ENCODE peak calls at places on chromosomes 3 and 15, in five cellular contexts. M is body of pancreas, N is ovary, H is A549, W is breast epithelium. Z is an unnamed sample.

GRCh38 chr15:99441427-99441766 is 124.4 kb upstream of the MEF2A start:
- DNase-seq in M (no peak), N (no peak), H (no peak), W (no peak), Z (no peak)

GRCh38 chr3:161781381-161781780 is 284.8 kb downstream of the OTOL1 start:
- DNase-seq in M (no peak), N (no peak), H (no peak), W (no peak), Z (no peak)

GRCh38 chr15:88032787-88033186 is 223.8 kb downstream of the NTRK3 start:
- DNase-seq in M (no peak), N (no peak), H (no peak), W (no peak), Z (no peak)

GRCh38 chr3:64318001-64318400 is 92.7 kb upstream of the PRICKLE2 start:
- DNase-seq in M (no peak), N (no peak), H (no peak), W (no peak), Z (no peak)

GRCh38 chr3:188365978-188366698 is 212.2 kb downstream of the LPP start:
- DNase-seq in M (peak; percentile 20), N (no peak), H (no peak), W (no peak), Z (no peak)

GRCh38 chr3:147409143-147410121 is at the start of gene ZIC1:
- DNase-seq in M (no peak), N (no peak), H (no peak), W (no peak), Z (no peak)

GRCh38 chr15:68419301-68420175 is 12.4 kb downstream of the ITGA11 start:
- DNase-seq in M (no peak), N (no peak), H (no peak), W (no peak), Z (no peak)

GRCh38 chr3:18778602-18779001 is 353.5 kb upstream of the SATB1 start:
- DNase-seq in M (no peak), N (no peak), H (no peak), W (no peak), Z (no peak)

GRCh38 chr3:49411550-49411967 is 217 bp downstream of the RHOA start:
- DNase-seq in M (peak; percentile 69), N (peak; percentile 57), H (no peak), W (no peak), Z (peak; percentile 71)

GRCh38 chr3:118782755-118783202 is 251.9 kb downstream of the IGSF11 start:
- DNase-seq in M (no peak), N (no peak), H (no peak), W (no peak), Z (no peak)
- TF ChIP-seq POLR2A in M (no peak), N (no peak), H (no peak), W (no peak), Z (no peak)

GRCh38 chr15:90871716-90872480 is 3.5 kb downstream of the FURIN start:
- DNase-seq in M (peak; percentile 55), N (no peak), H (no peak), W (no peak), Z (peak; percentile 33)

GRCh38 chr15:90869601-90870353 is 1.4 kb downstream of the FURIN start:
- DNase-seq in M (peak; percentile 53), N (no peak), H (no peak), W (no peak), Z (peak; percentile 60)

GRCh38 chr15:90870354-90871096 is 2.1 kb downstream of the FURIN start:
- DNase-seq in M (no peak), N (no peak), H (no peak), W (no peak), Z (no peak)

GRCh38 chr15:90872481-90873184 is 4.2 kb downstream of the FURIN start:
- DNase-seq in M (peak; percentile 40), N (no peak), H (no peak), W (no peak), Z (no peak)

DNA sequence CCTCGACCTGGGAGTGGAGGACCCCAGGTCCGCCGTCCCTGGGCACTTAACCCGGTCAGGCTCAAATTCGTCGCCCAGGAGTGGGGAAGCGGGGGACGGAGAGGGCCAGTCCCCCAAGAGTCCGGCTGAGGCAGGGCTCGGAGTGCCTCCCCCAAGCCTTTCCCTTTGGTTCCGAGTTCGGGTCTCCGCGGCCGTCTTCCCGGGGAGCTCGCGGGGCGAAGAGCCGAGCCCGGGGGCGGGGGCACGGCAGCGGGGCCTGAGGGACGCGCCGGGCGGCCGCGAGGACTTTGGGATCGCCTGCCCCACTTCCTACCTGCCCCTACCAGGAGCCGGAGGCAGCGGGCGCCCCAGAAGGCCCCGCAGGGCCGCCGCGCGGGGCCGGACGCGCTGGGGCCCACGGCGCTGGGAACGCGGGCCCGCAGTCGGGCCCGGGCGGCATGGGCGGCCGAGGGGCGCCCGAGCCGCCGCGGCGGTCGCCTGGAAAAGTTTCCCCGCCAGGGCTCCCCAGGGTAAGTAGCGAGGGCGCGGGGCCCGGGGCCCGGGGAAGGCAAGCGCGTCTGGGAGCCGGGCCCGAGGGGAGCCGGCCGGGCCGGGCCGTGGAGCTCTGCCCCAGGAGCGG is 2.8 kb downstream of the FURIN start:
- DNase-seq in M (peak; percentile 56), N (peak; percentile 38), H (no peak), W (no peak), Z (peak; percentile 41)
- TF ChIP-seq POLR2A in M (peak; percentile 20), N (no peak), H (no peak), W (no peak), Z (peak; percentile 6)

GRCh38 chr3:25783661-25784512 is 644 bp upstream of the NGLY1 start:
- DNase-seq in M (peak; percentile 66), N (peak; percentile 61), H (peak; percentile 62), W (no peak), Z (no peak)

GRCh38 chr3:25782636-25782937 is 656 bp downstream of the NGLY1 start:
- DNase-seq in M (no peak), N (no peak), H (no peak), W (no peak), Z (no peak)

GRCh38 chr3:25781145-25781757 is 2.0 kb downstream of the NGLY1 start:
- DNase-seq in M (no peak), N (no peak), H (no peak), W (no peak), Z (no peak)

GRCh38 chr3:25781758-25782594 is 1.3 kb downstream of the NGLY1 start:
- DNase-seq in M (no peak), N (no peak), H (no peak), W (no peak), Z (no peak)

GRCh38 chr3:25782938-25783660 is at the start of gene NGLY1:
- DNase-seq in M (peak; percentile 90), N (peak; percentile 80), H (peak; percentile 74), W (peak; percentile 82), Z (peak; percentile 89)
- TF ChIP-seq POLR2A in M (peak; percentile 92), N (peak; percentile 63), H (peak; percentile 96), W (peak; percentile 19), Z (peak; percentile 91)

GRCh38 chr15:76905013-76905839 is at the start of gene SCAPER:
- DNase-seq in M (peak; percentile 95), N (peak; percentile 93), H (peak; percentile 91), W (peak; percentile 87), Z (peak; percentile 95)
- TF ChIP-seq POLR2A in M (peak; percentile 78), N (peak; percentile 74), H (peak; percentile 41), W (peak; percentile 36), Z (peak; percentile 74)

GRCh38 chr3:111864821-111865656 is 6.0 kb downstream of the PHLDB2 start:
- DNase-seq in M (no peak), N (peak; percentile 21), H (no peak), W (no peak), Z (no peak)
- TF ChIP-seq POLR2A in M (no peak), N (no peak), H (no peak), W (no peak), Z (no peak)

DNA sequence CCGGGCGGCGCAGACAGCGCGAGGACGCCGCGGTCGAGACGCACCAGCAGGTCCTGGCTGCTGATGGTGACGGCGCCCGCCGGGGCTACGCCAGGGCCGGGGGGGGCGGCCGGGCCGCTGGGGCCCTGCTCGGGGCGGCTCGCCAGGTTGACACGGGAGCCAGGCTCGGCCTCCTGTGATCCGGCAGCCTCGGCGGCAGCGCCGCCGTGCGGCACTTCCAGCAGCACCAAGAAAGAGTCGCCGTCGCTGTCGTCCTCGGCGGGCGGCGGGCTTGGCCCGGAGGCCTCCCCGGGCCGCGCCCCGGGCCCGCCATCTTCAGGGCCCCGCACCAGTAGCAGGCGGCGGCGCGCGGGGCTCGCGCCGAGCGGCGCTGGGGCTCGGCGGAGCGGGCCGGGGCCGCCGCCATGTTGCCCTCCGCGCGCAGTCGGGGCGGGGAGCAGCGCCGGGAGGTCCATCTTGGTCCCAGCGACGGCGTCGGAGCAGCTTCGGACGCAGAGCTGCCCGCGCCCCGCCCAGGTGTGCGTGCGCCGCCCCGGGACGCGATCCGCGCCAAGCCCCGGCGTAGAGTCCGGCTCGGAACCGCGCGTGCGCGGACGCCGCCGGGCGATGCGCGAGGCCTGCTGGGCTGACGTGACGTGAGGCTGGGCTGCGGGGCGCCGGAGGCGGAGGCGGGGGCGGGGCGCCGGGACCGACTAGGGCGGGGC is at the start of gene ZXDC:
- DNase-seq in M (peak; percentile 97), N (peak; percentile 94), H (peak; percentile 93), W (peak; percentile 94), Z (peak; percentile 95)
- TF ChIP-seq POLR2A in M (peak; percentile 32), N (peak; percentile 74), H (peak; percentile 87), W (no peak), Z (no peak)

GRCh38 chr3:66472313-66473134 is 28.3 kb downstream of the LRIG1 start:
- DNase-seq in M (no peak), N (no peak), H (peak; percentile 38), W (no peak), Z (peak; percentile 54)
- TF ChIP-seq POLR2A in M (no peak), N (no peak), H (no peak), W (no peak), Z (no peak)